ENCODE peak calls at places on chromosomes 12 and 14, in six cellular contexts. R is NCI-H2081; D is H7; M is activated T-helper 1 cell treated with anti-CD3 and anti-CD28 coated beads, Interleukin-12 subunit alpha, Interleukin-12 subunit beta, Interleukin-2, Interleukin-4 antibody, amounts not matched to agents 30 ng/mL and 10 ng/mL and 1 ng/mL, durations not matched to agents 14 hours and 24 hours and 36 hours; G is NCI-H1694; L is GOT3. I is an unnamed sample.

GRCh38 chr12:2095878-2096277 is 43.1 kb downstream of the CACNA1C start:
- DNase-seq in R (no peak), D (no peak), M (no peak), G (no peak), L (no peak), I (no peak)

GRCh38 chr12:130520784-130521183 is 183.1 kb downstream of the PIWIL1 start:
- DNase-seq in R (no peak), D (no peak), M (no peak), G (no peak), L (no peak), I (no peak)

GRCh38 chr12:19031032-19031431 is 98.5 kb upstream of the PLEKHA5 start:
- DNase-seq in R (no peak), D (no peak), M (no peak), G (no peak), L (no peak), I (no peak)

GRCh38 chr14:24132061-24132685 is 1.7 kb downstream of the FITM1 start:
- DNase-seq in R (peak; percentile 72), D (peak; percentile 51), M (no peak), G (no peak), L (no peak), I (no peak)

GRCh38 chr12:109595321-109595902 is 21.8 kb downstream of the MVK start:
- DNase-seq in R (no peak), D (no peak), M (peak; percentile 50), G (no peak), L (no peak), I (no peak)

GRCh38 chr12:1803736-1804135 is 16.6 kb upstream of the LRTM2 start:
- DNase-seq in R (no peak), D (peak; percentile 29), M (no peak), G (no peak), L (no peak), I (no peak)

GRCh38 chr12:10771132-10771733 is 31.2 kb downstream of the TAS2R7 start:
- DNase-seq in R (peak; percentile 29), D (peak; percentile 8), M (no peak), G (peak; percentile 50), L (no peak), I (peak; percentile 19)

GRCh38 chr12:65896743-65897142 is 72.5 kb downstream of the HMGA2 start:
- DNase-seq in R (no peak), D (no peak), M (no peak), G (no peak), L (no peak), I (no peak)

GRCh38 chr14:21868442-21869046 is 194.9 kb upstream of the OR4E1 start:
- DNase-seq in R (peak; percentile 5), D (peak; percentile 44), M (peak; percentile 72), G (peak; percentile 38), L (no peak), I (peak; percentile 76)

GRCh38 chr14:99720941-99721791 is 37.1 kb downstream of the CYP46A1 start:
- DNase-seq in R (no peak), D (peak; percentile 40), M (no peak), G (no peak), L (no peak), I (no peak)

GRCh38 chr14:22184157-22185025 is 404.6 kb downstream of the DAD1 start:
- DNase-seq in R (no peak), D (no peak), M (no peak), G (no peak), L (no peak), I (no peak)

GRCh38 chr12:69846976-69847375 is 21.9 kb downstream of the MYRFL start:
- DNase-seq in R (no peak), D (no peak), M (no peak), G (no peak), L (no peak), I (no peak)

GRCh38 chr14:77051101-77051500 is 22.6 kb upstream of the IRF2BPL start:
- DNase-seq in R (no peak), D (no peak), M (no peak), G (no peak), L (no peak), I (no peak)

GRCh38 chr14:36226164-36226563 is 49.6 kb upstream of the PTCSC3 start:
- DNase-seq in R (no peak), D (no peak), M (no peak), G (no peak), L (no peak), I (no peak)

GRCh38 chr14:60014402-60014801 is 77.3 kb upstream of the PCNX4 start:
- DNase-seq in R (no peak), D (no peak), M (no peak), G (no peak), L (no peak), I (no peak)

GRCh38 chr12:33828326-33828725 is 194.0 kb upstream of the ALG10 start:
- DNase-seq in R (no peak), D (no peak), M (no peak), G (no peak), L (no peak), I (no peak)

I was measured in iPS-NIHi11.